ENCODE peak calls at places on chromosomes 4 and X, in ten cellular contexts. One of them, this sample, is unnamed.

GRCh38 chr4:155353923-155354540 is 22.7 kb downstream of the MAP9 start:
- DNase-seq in AG04450: no peak
- DNase-seq in kidney tubule cell: peak
- DNase-seq in NCI-H146: peak
- DNase-seq in T-helper 9 cell: no peak
- DNase-seq in A673: peak
- DNase-seq in B cell: peak
- DNase-seq in stomach: peak
- DNase-seq in lower leg skin: peak
- DNase-seq in epithelial cell of esophagus: peak
- DNase-seq in this sample: peak

GRCh38 chr4:113893546-113893945 is 85.9 kb downstream of the ARSJ start:
- DNase-seq in AG04450: no peak
- DNase-seq in kidney tubule cell: peak
- DNase-seq in NCI-H146: no peak
- DNase-seq in T-helper 9 cell: no peak
- DNase-seq in A673: no peak
- DNase-seq in B cell: no peak
- DNase-seq in stomach: no peak
- DNase-seq in lower leg skin: no peak
- DNase-seq in epithelial cell of esophagus: peak
- DNase-seq in this sample: no peak

GRCh38 chr4:139234258-139234657 is 45.8 kb downstream of the MGARP start:
- DNase-seq in AG04450: no peak
- DNase-seq in kidney tubule cell: no peak
- DNase-seq in NCI-H146: no peak
- DNase-seq in T-helper 9 cell: no peak
- DNase-seq in A673: no peak
- DNase-seq in B cell: no peak
- DNase-seq in stomach: no peak
- DNase-seq in lower leg skin: no peak
- DNase-seq in epithelial cell of esophagus: no peak
- DNase-seq in this sample: no peak

GRCh38 chr4:37762294-37763163 is 64.0 kb upstream of the PGM2 start:
- DNase-seq in AG04450: no peak
- DNase-seq in kidney tubule cell: peak
- DNase-seq in NCI-H146: no peak
- DNase-seq in T-helper 9 cell: no peak
- DNase-seq in A673: peak
- DNase-seq in B cell: peak
- DNase-seq in stomach: peak
- DNase-seq in lower leg skin: peak
- DNase-seq in epithelial cell of esophagus: peak
- DNase-seq in this sample: no peak

GRCh38 chrX:103329991-103330390 is at the start of gene TCEAL7:
- DNase-seq in AG04450: no peak
- DNase-seq in kidney tubule cell: peak
- DNase-seq in NCI-H146: no peak
- DNase-seq in T-helper 9 cell: no peak
- DNase-seq in A673: no peak
- DNase-seq in B cell: no peak
- DNase-seq in stomach: no peak
- DNase-seq in lower leg skin: no peak
- DNase-seq in epithelial cell of esophagus: no peak
- DNase-seq in this sample: no peak

GRCh38 chrX:68084765-68085164 is 348.5 kb downstream of the OPHN1 start:
- DNase-seq in AG04450: peak
- DNase-seq in kidney tubule cell: no peak
- DNase-seq in NCI-H146: no peak
- DNase-seq in T-helper 9 cell: no peak
- DNase-seq in A673: no peak
- DNase-seq in B cell: no peak
- DNase-seq in stomach: no peak
- DNase-seq in lower leg skin: peak
- DNase-seq in epithelial cell of esophagus: peak
- DNase-seq in this sample: no peak

GRCh38 chr4:28636971-28637370 is 1776.3 kb downstream of the STIM2 start:
- DNase-seq in AG04450: peak
- DNase-seq in kidney tubule cell: no peak
- DNase-seq in NCI-H146: no peak
- DNase-seq in T-helper 9 cell: no peak
- DNase-seq in A673: no peak
- DNase-seq in B cell: no peak
- DNase-seq in stomach: no peak
- DNase-seq in lower leg skin: no peak
- DNase-seq in epithelial cell of esophagus: no peak
- DNase-seq in this sample: no peak

GRCh38 chr4:28427306-28428085 is 1566.9 kb downstream of the STIM2 start:
- DNase-seq in AG04450: no peak
- DNase-seq in kidney tubule cell: no peak
- DNase-seq in NCI-H146: no peak
- DNase-seq in T-helper 9 cell: no peak
- DNase-seq in A673: peak
- DNase-seq in B cell: no peak
- DNase-seq in stomach: no peak
- DNase-seq in lower leg skin: no peak
- DNase-seq in epithelial cell of esophagus: no peak
- DNase-seq in this sample: no peak

GRCh38 chr4:148044889-148045352 is 313.0 kb downstream of the ARHGAP10 start:
- DNase-seq in AG04450: no peak
- DNase-seq in kidney tubule cell: no peak
- DNase-seq in NCI-H146: no peak
- DNase-seq in T-helper 9 cell: no peak
- DNase-seq in A673: peak
- DNase-seq in B cell: no peak
- DNase-seq in stomach: no peak
- DNase-seq in lower leg skin: no peak
- DNase-seq in epithelial cell of esophagus: no peak
- DNase-seq in this sample: no peak

GRCh38 chr4:188435381-188435780 is 296.1 kb downstream of the TRIML1 start:
- DNase-seq in AG04450: no peak
- DNase-seq in kidney tubule cell: no peak
- DNase-seq in NCI-H146: no peak
- DNase-seq in T-helper 9 cell: no peak
- DNase-seq in A673: no peak
- DNase-seq in B cell: no peak
- DNase-seq in stomach: no peak
- DNase-seq in lower leg skin: no peak
- DNase-seq in epithelial cell of esophagus: no peak
- DNase-seq in this sample: no peak

GRCh38 chr4:176920694-176921093 is 128.0 kb upstream of the VEGFC start:
- DNase-seq in AG04450: no peak
- DNase-seq in kidney tubule cell: peak
- DNase-seq in NCI-H146: no peak
- DNase-seq in T-helper 9 cell: no peak
- DNase-seq in A673: no peak
- DNase-seq in B cell: no peak
- DNase-seq in stomach: no peak
- DNase-seq in lower leg skin: no peak
- DNase-seq in epithelial cell of esophagus: peak
- DNase-seq in this sample: no peak

GRCh38 chr4:75841641-75842520 is 60.4 kb downstream of the PPEF2 start:
- DNase-seq in AG04450: no peak
- DNase-seq in kidney tubule cell: peak
- DNase-seq in NCI-H146: no peak
- DNase-seq in T-helper 9 cell: no peak
- DNase-seq in A673: no peak
- DNase-seq in B cell: no peak
- DNase-seq in stomach: no peak
- DNase-seq in lower leg skin: no peak
- DNase-seq in epithelial cell of esophagus: no peak
- DNase-seq in this sample: no peak

GRCh38 chrX:3548743-3549441 is 164.6 kb downstream of the PRKX start:
- DNase-seq in AG04450: peak
- DNase-seq in kidney tubule cell: peak
- DNase-seq in NCI-H146: no peak
- DNase-seq in T-helper 9 cell: no peak
- DNase-seq in A673: peak
- DNase-seq in B cell: no peak
- DNase-seq in stomach: no peak
- DNase-seq in lower leg skin: no peak
- DNase-seq in epithelial cell of esophagus: peak
- DNase-seq in this sample: no peak

GRCh38 chr4:24248674-24249644 is 335.4 kb downstream of the DHX15 start:
- DNase-seq in AG04450: no peak
- DNase-seq in kidney tubule cell: no peak
- DNase-seq in NCI-H146: no peak
- DNase-seq in T-helper 9 cell: no peak
- DNase-seq in A673: no peak
- DNase-seq in B cell: no peak
- DNase-seq in stomach: no peak
- DNase-seq in lower leg skin: no peak
- DNase-seq in epithelial cell of esophagus: no peak
- DNase-seq in this sample: no peak

GRCh38 chrX:35726176-35726575 is 72.0 kb upstream of the MAGEB16 start:
- DNase-seq in AG04450: no peak
- DNase-seq in kidney tubule cell: peak
- DNase-seq in NCI-H146: no peak
- DNase-seq in T-helper 9 cell: no peak
- DNase-seq in A673: peak
- DNase-seq in B cell: no peak
- DNase-seq in stomach: no peak
- DNase-seq in lower leg skin: no peak
- DNase-seq in epithelial cell of esophagus: peak
- DNase-seq in this sample: no peak

GRCh38 chr4:190020790-190021717 is 6.0 kb downstream of the FRG2 start:
- DNase-seq in AG04450: no peak
- DNase-seq in kidney tubule cell: peak
- DNase-seq in NCI-H146: no peak
- DNase-seq in T-helper 9 cell: no peak
- DNase-seq in A673: peak
- DNase-seq in B cell: peak
- DNase-seq in stomach: peak
- DNase-seq in lower leg skin: no peak
- DNase-seq in epithelial cell of esophagus: peak
- DNase-seq in this sample: no peak

GRCh38 chr4:27915822-27916221 is 1055.2 kb downstream of the STIM2 start:
- DNase-seq in AG04450: no peak
- DNase-seq in kidney tubule cell: no peak
- DNase-seq in NCI-H146: no peak
- DNase-seq in T-helper 9 cell: no peak
- DNase-seq in A673: no peak
- DNase-seq in B cell: no peak
- DNase-seq in stomach: no peak
- DNase-seq in lower leg skin: no peak
- DNase-seq in epithelial cell of esophagus: no peak
- DNase-seq in this sample: no peak

GRCh38 chr4:120692964-120693363 is 229.6 kb downstream of the PRDM5 start:
- DNase-seq in AG04450: peak
- DNase-seq in kidney tubule cell: peak
- DNase-seq in NCI-H146: no peak
- DNase-seq in T-helper 9 cell: no peak
- DNase-seq in A673: peak
- DNase-seq in B cell: no peak
- DNase-seq in stomach: no peak
- DNase-seq in lower leg skin: no peak
- DNase-seq in epithelial cell of esophagus: peak
- DNase-seq in this sample: no peak

GRCh38 chr4:121898150-121898549 is 27.9 kb upstream of the BBS7 start:
- DNase-seq in AG04450: no peak
- DNase-seq in kidney tubule cell: peak
- DNase-seq in NCI-H146: peak
- DNase-seq in T-helper 9 cell: no peak
- DNase-seq in A673: peak
- DNase-seq in B cell: peak
- DNase-seq in stomach: no peak
- DNase-seq in lower leg skin: no peak
- DNase-seq in epithelial cell of esophagus: peak
- DNase-seq in this sample: no peak

GRCh38 chrX:9429767-9430166 is 35.1 kb upstream of the TBL1X start:
- DNase-seq in AG04450: no peak
- DNase-seq in kidney tubule cell: no peak
- DNase-seq in NCI-H146: no peak
- DNase-seq in T-helper 9 cell: no peak
- DNase-seq in A673: peak
- DNase-seq in B cell: no peak
- DNase-seq in stomach: no peak
- DNase-seq in lower leg skin: no peak
- DNase-seq in epithelial cell of esophagus: peak
- DNase-seq in this sample: no peak

GRCh38 chr4:183392377-183392776 is 52.1 kb upstream of the CDKN2AIP start:
- DNase-seq in AG04450: no peak
- DNase-seq in kidney tubule cell: no peak
- DNase-seq in NCI-H146: no peak
- DNase-seq in T-helper 9 cell: no peak
- DNase-seq in A673: no peak
- DNase-seq in B cell: no peak
- DNase-seq in stomach: no peak
- DNase-seq in lower leg skin: no peak
- DNase-seq in epithelial cell of esophagus: no peak
- DNase-seq in this sample: peak

GRCh38 chr4:88672987-88673386 is 24.6 kb downstream of the NAP1L5 start:
- DNase-seq in AG04450: no peak
- DNase-seq in kidney tubule cell: peak
- DNase-seq in NCI-H146: no peak
- DNase-seq in T-helper 9 cell: no peak
- DNase-seq in A673: peak
- DNase-seq in B cell: peak
- DNase-seq in stomach: peak
- DNase-seq in lower leg skin: no peak
- DNase-seq in epithelial cell of esophagus: peak
- DNase-seq in this sample: peak

GRCh38 chr4:17325098-17325497 is 186.8 kb downstream of the QDPR start:
- DNase-seq in AG04450: no peak
- DNase-seq in kidney tubule cell: no peak
- DNase-seq in NCI-H146: no peak
- DNase-seq in T-helper 9 cell: no peak
- DNase-seq in A673: no peak
- DNase-seq in B cell: no peak
- DNase-seq in stomach: no peak
- DNase-seq in lower leg skin: no peak
- DNase-seq in epithelial cell of esophagus: no peak
- DNase-seq in this sample: no peak

GRCh38 chrX:465418-465817 is 78.7 kb upstream of the PPP2R3B start:
- DNase-seq in AG04450: no peak
- DNase-seq in kidney tubule cell: no peak
- DNase-seq in NCI-H146: no peak
- DNase-seq in T-helper 9 cell: no peak
- DNase-seq in A673: no peak
- DNase-seq in B cell: no peak
- DNase-seq in stomach: no peak
- DNase-seq in lower leg skin: no peak
- DNase-seq in epithelial cell of esophagus: no peak
- DNase-seq in this sample: no peak

GRCh38 chr4:31390849-31391248 is 670.7 kb downstream of the PCDH7 start:
- DNase-seq in AG04450: no peak
- DNase-seq in kidney tubule cell: no peak
- DNase-seq in NCI-H146: peak
- DNase-seq in T-helper 9 cell: no peak
- DNase-seq in A673: no peak
- DNase-seq in B cell: no peak
- DNase-seq in stomach: no peak
- DNase-seq in lower leg skin: no peak
- DNase-seq in epithelial cell of esophagus: no peak
- DNase-seq in this sample: no peak

GRCh38 chr4:76854858-76855257 is 43.1 kb downstream of the SOWAHB start:
- DNase-seq in AG04450: no peak
- DNase-seq in kidney tubule cell: no peak
- DNase-seq in NCI-H146: no peak
- DNase-seq in T-helper 9 cell: no peak
- DNase-seq in A673: no peak
- DNase-seq in B cell: no peak
- DNase-seq in stomach: no peak
- DNase-seq in lower leg skin: no peak
- DNase-seq in epithelial cell of esophagus: no peak
- DNase-seq in this sample: no peak

This sample was measured in GDM1.